ENCODE peak calls at places on chromosomes 4 and X, in four cellular contexts. G is K562, D is HepG2, C is H1. R is an unnamed sample.

GRCh38 chr4:142846729-142847606 is 867 bp upstream of the INPP4B start:
- DNase-seq in G (peak; percentile 6), D (peak; percentile 10), C (no peak), R (peak; percentile 25)

GRCh38 chrX:149845385-149845784 is 35.6 kb upstream of the MAGEA8 start:
- DNase-seq in G (no peak), D (no peak), C (no peak), R (no peak)

GRCh38 chr4:108446554-108446953 is 173.8 kb upstream of the RPL34 start:
- DNase-seq in G (peak; percentile 27), D (no peak), C (no peak), R (no peak)

GRCh38 chrX:29066516-29066915 is 479.3 kb downstream of the IL1RAPL1 start:
- DNase-seq in G (no peak), D (no peak), C (no peak), R (no peak)

GRCh38 chr4:23773884-23774636 is 115.8 kb downstream of the PPARGC1A start:
- DNase-seq in G (no peak), D (no peak), C (no peak), R (no peak)

GRCh38 chr4:54063737-54064316 is 578 bp downstream of the CHIC2 start:
- DNase-seq in G (peak; percentile 46), D (peak; percentile 24), C (no peak), R (peak; percentile 22)

GRCh38 chr4:136637071-136637777 is 895.1 kb downstream of the PCDH18 start:
- DNase-seq in G (peak; percentile 11), D (peak; percentile 28), C (peak; percentile 25), R (peak; percentile 11)

GRCh38 chr4:176799653-176800052 is 6.9 kb upstream of the VEGFC start:
- DNase-seq in G (no peak), D (no peak), C (no peak), R (no peak)

GRCh38 chr4:38634047-38634759 is 29.8 kb upstream of the KLF3 start:
- DNase-seq in G (no peak), D (no peak), C (no peak), R (no peak)

GRCh38 chrX:22395372-22395771 is 122.7 kb downstream of the CBLL2 start:
- DNase-seq in G (no peak), D (no peak), C (no peak), R (no peak)

GRCh38 chr4:38678078-38678477 is 14.1 kb downstream of the KLF3 start:
- DNase-seq in G (no peak), D (no peak), C (no peak), R (no peak)

GRCh38 chrX:45329217-45329616 is 128.5 kb upstream of the DIPK2B start:
- DNase-seq in G (no peak), D (no peak), C (no peak), R (no peak)

GRCh38 chr4:10083861-10084641 is 32.5 kb downstream of the WDR1 start:
- DNase-seq in G (no peak), D (no peak), C (no peak), R (no peak)

GRCh38 chr4:23660865-23661264 is 229.0 kb downstream of the PPARGC1A start:
- DNase-seq in G (no peak), D (no peak), C (no peak), R (no peak)

GRCh38 chr4:98967916-98968315 is 27.6 kb upstream of the METAP1 start:
- DNase-seq in G (no peak), D (no peak), C (no peak), R (no peak)

GRCh38 chr4:48912349-48912748 is 5.8 kb upstream of the OCIAD2 start:
- DNase-seq in G (no peak), D (no peak), C (no peak), R (no peak)
- H3K4me2 ChIP-seq in G (no peak overlapping the region), D (no peak overlapping the region), C (no peak overlapping the region), R (no peak overlapping the region)

GRCh38 chrX:20016618-20016945 is 25.7 kb upstream of the BCLAF3 start:
- DNase-seq in G (no peak), D (no peak), C (no peak), R (no peak)
- TF ChIP-seq RNF2 in G (no peak), D (no peak), C (no peak), R (no peak)

DNA sequence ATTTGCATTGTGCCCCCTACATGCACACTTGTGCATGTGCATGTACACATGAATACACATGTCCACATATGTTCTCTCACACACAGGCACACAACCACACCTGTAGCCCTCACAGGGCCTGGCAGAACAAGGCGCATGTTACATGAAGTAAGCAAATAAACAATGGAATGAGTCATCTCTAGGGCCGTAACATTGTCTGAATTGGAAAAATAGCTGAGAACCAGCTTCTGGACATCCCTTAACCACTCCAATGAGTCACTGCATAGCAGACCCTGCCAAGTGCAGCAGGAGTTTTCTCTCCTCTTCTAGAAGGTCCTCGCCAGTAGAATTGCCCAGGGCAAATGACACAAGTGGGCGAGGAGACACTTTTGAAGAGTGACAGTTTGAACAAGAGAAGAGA is 66.1 kb downstream of the MAGEA10 start:
- DNase-seq in G (peak; percentile 16), D (peak; percentile 0), C (no peak), R (peak; percentile 40)
- H3K4me2 ChIP-seq in G (no peak overlapping the region), D (no peak overlapping the region), C (no peak overlapping the region), R (peak overlapping the region; percentile 36)

GRCh38 chrX:48497871-48498270 is 10.9 kb upstream of the PORCN start:
- DNase-seq in G (no peak), D (no peak), C (no peak), R (no peak)
- TF ChIP-seq RNF2 in G (no peak), D (no peak), C (no peak), R (no peak)

GRCh38 chr4:8244001-8244757 is 25.4 kb upstream of the HTRA3 start:
- DNase-seq in G (no peak), D (no peak), C (no peak), R (no peak)

GRCh38 chr4:8241211-8241779 is 28.3 kb upstream of the HTRA3 start:
- DNase-seq in G (no peak), D (no peak), C (no peak), R (no peak)

GRCh38 chr4:8240211-8241041 is 29.1 kb upstream of the HTRA3 start:
- DNase-seq in G (no peak), D (no peak), C (no peak), R (no peak)

GRCh38 chr4:8242782-8243556 is 26.6 kb upstream of the HTRA3 start:
- DNase-seq in G (peak; percentile 48), D (no peak), C (no peak), R (no peak)

GRCh38 chr4:8241895-8242696 is 27.5 kb upstream of the HTRA3 start:
- DNase-seq in G (peak; percentile 80), D (peak; percentile 78), C (peak; percentile 76), R (peak; percentile 73)
- H3K4me2 ChIP-seq in G (no peak overlapping the region), D (no peak overlapping the region), C (no peak overlapping the region), R (no peak overlapping the region)

GRCh38 chr4:26765515-26765914 is 95.1 kb upstream of the STIM2 start:
- DNase-seq in G (peak; percentile 76), D (no peak), C (no peak), R (no peak)
- TF ChIP-seq RNF2 in G (no peak), D (no peak), C (no peak), R (no peak)

GRCh38 chr4:128653514-128654420 is 155.7 kb upstream of the JADE1 start:
- DNase-seq in G (no peak), D (no peak), C (no peak), R (no peak)
- H3K4me2 ChIP-seq in G (no peak overlapping the region), D (no peak overlapping the region), C (no peak overlapping the region), R (peak overlapping the region; percentile 30)

DNA sequence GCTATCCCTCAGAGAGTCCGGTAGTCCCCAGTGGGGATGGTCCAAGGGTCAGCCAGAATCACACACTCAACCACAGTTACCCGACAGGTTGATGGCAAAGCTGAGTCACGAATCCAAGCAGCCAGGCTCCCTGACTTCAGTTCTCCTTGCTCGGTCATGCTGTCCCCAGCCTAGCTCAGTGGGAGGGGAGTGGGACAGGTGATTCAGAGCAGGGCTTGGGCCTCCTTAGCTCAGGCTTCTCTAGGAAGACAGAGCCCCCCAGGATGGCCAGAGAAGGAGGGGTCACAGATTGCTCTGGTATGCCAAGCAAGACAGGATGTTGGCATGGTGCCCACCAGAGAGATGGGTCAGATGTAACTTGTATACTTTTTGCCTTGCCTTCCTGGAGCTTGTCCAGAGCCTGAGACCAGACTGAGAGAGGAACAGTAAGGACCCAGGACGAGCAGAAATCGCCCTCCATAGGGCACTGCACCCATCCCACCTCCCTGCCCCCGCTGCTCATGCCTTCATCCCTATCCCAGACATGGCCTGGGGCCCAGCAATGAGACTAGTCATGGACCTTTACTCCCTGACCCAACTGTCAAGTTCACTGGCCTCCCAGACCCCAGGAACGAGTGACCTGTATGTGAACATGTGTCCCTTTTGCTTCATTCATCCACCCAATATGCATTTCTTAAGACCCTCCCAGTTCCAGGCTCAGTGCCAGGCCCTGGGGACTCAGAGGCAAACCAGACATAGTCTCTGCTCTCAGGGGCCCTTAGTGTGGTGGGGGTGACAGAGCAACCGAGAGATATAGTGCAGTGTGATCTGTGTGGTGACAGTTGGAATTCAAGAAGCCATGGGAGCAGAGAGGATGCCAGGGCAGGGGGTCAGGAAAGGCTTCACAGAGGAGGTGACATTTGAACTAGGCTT is 66.8 kb downstream of the EFNB1 start:
- DNase-seq in G (peak; percentile 5), D (peak; percentile 3), C (no peak), R (no peak)
- TF ChIP-seq RNF2 in G (no peak), D (no peak), C (no peak), R (no peak)